ENCODE peak calls at places on chromosomes 2 and 18, in four cellular contexts. V, F, L and R are unnamed samples.

GRCh38 chr2:170929686-170930050 is 615 bp downstream of the GORASP2 start:
- DNase-seq in L (peak; percentile 85), F (peak; percentile 51), V (no peak), R (peak; percentile 61)

GRCh38 chr18:46315187-46315586 is 211.0 kb downstream of the HAUS1 start:
- DNase-seq in L (no peak), F (no peak), V (no peak), R (no peak)

GRCh38 chr2:151042938-151043337 is 218.7 kb downstream of the RBM43 start:
- DNase-seq in V (no peak), F (no peak), L (no peak), R (no peak)

GRCh38 chr2:10634495-10634894 is 55.3 kb downstream of the NOL10 start:
- DNase-seq in F (no peak), V (no peak), L (no peak), R (no peak)

GRCh38 chr18:22493255-22493654 is 75.5 kb upstream of the CTAGE1 start:
- DNase-seq in F (no peak), L (no peak), V (no peak), R (no peak)

GRCh38 chr2:138516030-138516704 is 14.6 kb downstream of the SPOPL start:
- DNase-seq in V (no peak), F (no peak), L (peak; percentile 52), R (peak; percentile 11)

GRCh38 chr2:239636808-239637207 is 236.0 kb upstream of the HDAC4 start:
- DNase-seq in L (no peak), F (no peak), V (no peak), R (no peak)

GRCh38 chr18:30358545-30358944 is 684.0 kb downstream of the DSC3 start:
- DNase-seq in V (no peak), F (no peak), L (no peak), R (peak; percentile 60)

GRCh38 chr18:45890606-45891005 is 65.1 kb downstream of the SIGLEC15 start:
- DNase-seq in V (no peak), L (no peak), F (no peak), R (no peak)

GRCh38 chr2:160613466-160614153 is 120.0 kb upstream of the RBMS1 start:
- DNase-seq in L (no peak), F (no peak), V (no peak), R (peak; percentile 87)

GRCh38 chr18:76672627-76673026 is 149.7 kb upstream of the ZNF236 start:
- DNase-seq in L (no peak), F (no peak), V (no peak), R (peak; percentile 36)

GRCh38 chr18:3094355-3094684 is 81.4 kb upstream of the LPIN2 start:
- DNase-seq in F (no peak), V (no peak), L (no peak), R (no peak)

GRCh38 chr2:23073681-23074080 is 311.3 kb upstream of the KLHL29 start:
- DNase-seq in F (no peak), L (no peak), V (no peak), R (no peak)

GRCh38 chr2:153939124-153939796 is 67.5 kb downstream of the GALNT13 start:
- DNase-seq in V (no peak), F (no peak), L (no peak), R (no peak)

GRCh38 chr2:127362971-127363370 is 24.8 kb downstream of the MAP3K2 start:
- DNase-seq in F (no peak), L (no peak), V (no peak), R (peak; percentile 20)

GRCh38 chr2:233235977-233236376 is 15.5 kb upstream of the ATG16L1 start:
- DNase-seq in V (no peak), F (no peak), L (no peak), R (no peak)

GRCh38 chr18:48802543-48803428 is 148.0 kb downstream of the SMAD7 start:
- DNase-seq in F (no peak), V (no peak), L (peak; percentile 56), R (no peak)

GRCh38 chr2:138435701-138436100 is 65.9 kb upstream of the SPOPL start:
- DNase-seq in V (no peak), F (no peak), L (peak; percentile 14), R (no peak)

GRCh38 chr2:113876503-113877387 is 13.1 kb upstream of the ACTR3 start:
- DNase-seq in L (peak; percentile 46), F (no peak), V (no peak), R (no peak)

GRCh38 chr2:85017436-85018048 is 46.6 kb downstream of the KCMF1 start:
- DNase-seq in L (no peak), V (no peak), F (no peak), R (peak; percentile 47)

GRCh38 chr18:62107881-62108280 is 79.0 kb downstream of the PIGN start:
- DNase-seq in F (no peak), L (no peak), V (no peak), R (no peak)

DNA sequence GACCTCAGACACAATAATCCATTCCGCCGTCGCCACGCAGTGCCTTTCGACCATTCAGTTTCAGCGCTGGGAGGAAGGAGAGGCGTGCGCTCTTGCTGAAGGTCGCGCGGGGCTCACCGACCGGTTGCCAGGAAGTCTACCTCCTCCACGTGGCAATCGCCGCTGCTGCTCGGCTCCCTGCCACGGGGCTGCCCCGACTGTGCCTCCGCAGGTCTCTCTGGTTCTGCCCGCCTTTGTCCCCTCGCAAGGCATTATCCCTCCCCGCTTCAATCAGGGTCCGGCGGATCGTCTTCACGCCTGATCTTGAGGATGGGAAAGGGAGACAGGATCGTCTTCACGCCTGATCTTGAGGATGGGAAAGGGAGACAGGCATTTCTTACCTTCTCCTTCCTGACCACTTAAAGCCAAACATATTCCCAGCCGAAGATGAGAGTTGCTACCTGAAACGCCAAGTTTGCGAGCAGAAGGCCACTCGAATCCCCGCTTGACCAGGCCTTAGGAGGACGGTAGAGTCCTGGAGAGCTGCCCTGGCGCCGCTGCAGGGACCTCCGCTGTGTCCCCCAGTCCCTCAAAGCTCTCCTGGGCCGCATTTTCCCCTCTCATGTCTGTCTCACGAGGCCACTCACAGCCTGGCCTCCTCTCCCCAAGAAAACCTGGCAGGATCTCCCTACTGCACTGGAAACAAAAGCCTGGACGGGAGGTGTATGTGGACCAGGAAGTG is 4.3 kb upstream of the GPR45 start:
- DNase-seq in L (no peak), V (no peak), F (no peak), R (no peak)
- H2BK12ac ChIP-seq in L (peak overlapping the region; percentile 86), V (peak overlapping the region; percentile 76), F (no peak overlapping the region), R (no peak overlapping the region)

DNA sequence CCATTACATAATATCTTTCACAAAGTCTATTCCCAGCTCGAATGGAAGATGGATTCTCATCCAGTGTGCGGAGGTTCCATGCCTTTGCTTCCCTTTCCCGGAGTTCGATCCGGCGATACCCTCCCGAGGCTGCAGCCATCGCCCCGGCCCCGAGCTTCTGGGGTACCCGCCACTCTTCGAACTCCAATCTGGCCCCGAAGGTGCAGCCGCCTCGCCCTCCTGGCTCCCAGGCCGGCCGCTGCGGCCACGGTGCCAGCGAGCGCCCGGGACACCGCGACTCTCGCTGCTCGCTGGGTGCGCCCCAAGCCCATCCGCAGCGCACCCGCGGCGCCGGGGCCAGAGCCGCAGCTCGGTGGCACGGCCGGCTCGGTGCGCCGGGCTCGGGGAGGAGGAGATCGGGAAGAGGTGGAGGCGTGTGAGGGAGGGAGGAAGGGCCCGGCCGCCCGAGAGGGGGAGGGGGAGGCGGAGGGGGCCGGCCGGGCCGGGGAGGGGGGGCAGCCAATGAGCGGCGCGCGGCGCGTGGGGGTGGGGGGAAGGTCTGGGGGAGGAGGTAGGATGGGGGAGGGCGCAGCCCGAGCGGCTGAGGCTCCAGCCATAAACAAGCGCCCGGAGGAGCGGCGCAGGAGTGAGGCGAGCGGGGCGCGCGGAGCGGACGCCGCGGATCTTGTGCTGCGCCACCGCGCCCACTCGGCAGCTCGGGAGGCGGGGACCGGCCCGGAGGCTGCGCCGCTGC is at the start of gene CRIM1:
- DNase-seq in F (peak; percentile 81), L (peak; percentile 72), V (peak; percentile 67), R (peak; percentile 94)
- H3K4me3 ChIP-seq in F (peak within 1 kb of the TSS; percentile 71), L (peak within 1 kb of the TSS; percentile 93), V (peak within 1 kb of the TSS; percentile 80), R (peak within 1 kb of the TSS; percentile 92)

GRCh38 chr2:228657807-228658402 is 476.4 kb upstream of the SPHKAP start:
- DNase-seq in L (no peak), V (no peak), F (no peak), R (peak; percentile 13)
- H2BK12ac ChIP-seq in L (no peak overlapping the region), V (no peak overlapping the region), F (no peak overlapping the region), R (no peak overlapping the region)

GRCh38 chr2:37658682-37659081 is 12.8 kb downstream of the CDC42EP3 start:
- DNase-seq in F (no peak), V (no peak), L (no peak), R (no peak)

GRCh38 chr2:37655442-37655841 is 16.0 kb downstream of the CDC42EP3 start:
- DNase-seq in F (no peak), L (no peak), V (no peak), R (no peak)

GRCh38 chr2:37657471-37657870 is 14.0 kb downstream of the CDC42EP3 start:
- DNase-seq in L (no peak), V (no peak), F (no peak), R (no peak)

GRCh38 chr2:37654932-37655331 is 16.5 kb downstream of the CDC42EP3 start:
- DNase-seq in L (peak; percentile 30), V (no peak), F (no peak), R (peak; percentile 55)

GRCh38 chr2:37656512-37657423 is 14.7 kb downstream of the CDC42EP3 start:
- DNase-seq in F (peak; percentile 24), L (no peak), V (peak; percentile 70), R (peak; percentile 59)
- H3K4me3 ChIP-seq in F (no peak overlapping the region), L (no peak overlapping the region), V (no peak overlapping the region), R (no peak overlapping the region)

DNA sequence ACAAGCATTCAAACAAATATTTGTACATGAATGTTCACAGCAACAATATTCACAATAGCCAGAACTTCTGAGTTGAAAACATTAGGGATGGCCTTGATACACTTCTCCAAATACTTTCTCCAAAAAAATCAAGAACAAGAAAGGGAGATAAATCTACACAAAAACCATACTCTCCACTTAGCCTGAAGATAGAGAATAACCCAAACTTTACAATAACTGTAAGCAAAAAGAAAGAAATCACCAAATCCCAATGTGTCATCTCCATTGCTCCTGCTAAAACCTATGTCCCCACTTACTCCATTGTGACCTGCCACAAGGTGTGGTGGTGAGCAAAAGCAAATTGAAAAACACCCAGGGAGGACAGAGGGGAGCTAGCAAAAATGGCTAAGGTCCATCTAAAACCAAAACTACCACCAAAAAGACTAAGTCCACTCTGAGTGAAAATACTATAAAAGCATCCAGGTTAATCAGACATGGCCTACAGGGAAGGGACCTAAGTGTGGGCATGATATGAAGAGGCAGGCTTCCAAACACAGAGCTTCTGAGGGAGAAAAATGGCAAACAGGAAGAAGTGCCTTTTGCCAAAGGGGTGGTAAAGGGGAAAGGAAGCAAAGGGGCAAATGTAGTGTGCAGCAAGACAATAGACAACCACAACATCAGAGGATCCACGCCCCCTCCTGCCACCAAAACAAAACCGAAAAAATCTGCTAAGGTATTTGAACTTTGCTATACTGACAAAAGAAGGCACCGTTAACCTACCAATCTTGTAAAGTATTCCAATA is 56.1 kb downstream of the NBAS start:
- DNase-seq in L (no peak), F (no peak), V (no peak), R (no peak)
- H2BK12ac ChIP-seq in L (no peak overlapping the region), F (no peak overlapping the region), V (no peak overlapping the region), R (no peak overlapping the region)

GRCh38 chr2:128404709-128405466 is 86.2 kb upstream of the HS6ST1 start:
- DNase-seq in V (no peak), F (no peak), L (no peak), R (no peak)

GRCh38 chr2:128403814-128404708 is 85.4 kb upstream of the HS6ST1 start:
- DNase-seq in V (no peak), L (no peak), F (no peak), R (no peak)

GRCh38 chr2:128405467-128405900 is 86.8 kb upstream of the HS6ST1 start:
- DNase-seq in L (no peak), V (no peak), F (no peak), R (no peak)

GRCh38 chr2:128406629-128407252 is 88.1 kb upstream of the HS6ST1 start:
- DNase-seq in V (no peak), F (no peak), L (no peak), R (no peak)

GRCh38 chr2:128405981-128406601 is 87.4 kb upstream of the HS6ST1 start:
- DNase-seq in F (no peak), L (no peak), V (no peak), R (no peak)
- H3K4me3 ChIP-seq in F (no peak overlapping the region), L (no peak overlapping the region), V (no peak overlapping the region), R (no peak overlapping the region)

GRCh38 chr2:69789762-69790600 is 39.5 kb upstream of the GMCL1 start:
- DNase-seq in V (no peak), F (no peak), L (no peak), R (peak; percentile 56)
- H2BK12ac ChIP-seq in V (peak overlapping the region; percentile 42), F (no peak overlapping the region), L (peak overlapping the region; percentile 82), R (peak overlapping the region; percentile 42)